ENCODE peak calls at places on chromosomes 1 and 21, in six cellular contexts. One of them, this sample, is unnamed.

GRCh38 chr1:44300882-44301281 is 54.2 kb downstream of the ERI3 start:
- DNase-seq in heart right ventricle: no peak
- DNase-seq in uterus: no peak
- DNase-seq in psoas muscle: no peak
- DNase-seq in cardiac fibroblast: no peak
- DNase-seq in ovary: no peak
- DNase-seq in this sample: no peak

GRCh38 chr1:158998781-158999161 is 10.9 kb upstream of the IFI16 start:
- DNase-seq in heart right ventricle: peak
- DNase-seq in uterus: peak
- DNase-seq in psoas muscle: peak
- DNase-seq in cardiac fibroblast: peak
- DNase-seq in ovary: peak
- DNase-seq in this sample: peak

GRCh38 chr1:44254392-44254791 is 41.1 kb downstream of the DMAP1 start:
- DNase-seq in heart right ventricle: no peak
- DNase-seq in uterus: no peak
- DNase-seq in psoas muscle: no peak
- DNase-seq in cardiac fibroblast: no peak
- DNase-seq in ovary: no peak
- DNase-seq in this sample: no peak

GRCh38 chr1:247561711-247562110 is 12.8 kb downstream of the GCSAML start:
- DNase-seq in heart right ventricle: no peak
- DNase-seq in uterus: no peak
- DNase-seq in psoas muscle: no peak
- DNase-seq in cardiac fibroblast: no peak
- DNase-seq in ovary: no peak
- DNase-seq in this sample: no peak

GRCh38 chr1:29245876-29246275 is 9.6 kb downstream of the PTPRU start:
- DNase-seq in heart right ventricle: no peak
- DNase-seq in uterus: no peak
- DNase-seq in psoas muscle: no peak
- DNase-seq in cardiac fibroblast: peak
- DNase-seq in ovary: no peak
- DNase-seq in this sample: peak

GRCh38 chr1:228073870-228074545 is 8.5 kb upstream of the ARF1 start:
- DNase-seq in heart right ventricle: no peak
- DNase-seq in uterus: no peak
- DNase-seq in psoas muscle: no peak
- DNase-seq in cardiac fibroblast: peak
- DNase-seq in ovary: no peak
- DNase-seq in this sample: no peak

GRCh38 chr1:192658255-192658654 is 22.3 kb downstream of the RGS13 start:
- DNase-seq in heart right ventricle: no peak
- DNase-seq in uterus: no peak
- DNase-seq in psoas muscle: no peak
- DNase-seq in cardiac fibroblast: no peak
- DNase-seq in ovary: no peak
- DNase-seq in this sample: no peak

GRCh38 chr1:54004481-54005049 is 13.4 kb downstream of the LDLRAD1 start:
- DNase-seq in heart right ventricle: no peak
- DNase-seq in uterus: no peak
- DNase-seq in psoas muscle: no peak
- DNase-seq in cardiac fibroblast: no peak
- DNase-seq in ovary: no peak
- DNase-seq in this sample: no peak

GRCh38 chr1:165481820-165482532 is 37.0 kb upstream of the RXRG start:
- DNase-seq in heart right ventricle: no peak
- DNase-seq in uterus: peak
- DNase-seq in psoas muscle: peak
- DNase-seq in cardiac fibroblast: peak
- DNase-seq in ovary: no peak
- DNase-seq in this sample: peak

GRCh38 chr1:203038217-203038741 is 12.0 kb downstream of the PPFIA4 start:
- DNase-seq in heart right ventricle: peak
- DNase-seq in uterus: peak
- DNase-seq in psoas muscle: peak
- DNase-seq in cardiac fibroblast: peak
- DNase-seq in ovary: no peak
- DNase-seq in this sample: peak

GRCh38 chr1:1783320-1783719 is 5.0 kb upstream of the NADK start:
- DNase-seq in heart right ventricle: no peak
- DNase-seq in uterus: no peak
- DNase-seq in psoas muscle: no peak
- DNase-seq in cardiac fibroblast: no peak
- DNase-seq in ovary: no peak
- DNase-seq in this sample: no peak

GRCh38 chr1:85623061-85623471 is 42.5 kb downstream of the CCN1 start:
- DNase-seq in heart right ventricle: no peak
- DNase-seq in uterus: no peak
- DNase-seq in psoas muscle: no peak
- DNase-seq in cardiac fibroblast: peak
- DNase-seq in ovary: no peak
- DNase-seq in this sample: peak

GRCh38 chr1:67721112-67721511 is 36.1 kb downstream of the GADD45A start:
- DNase-seq in heart right ventricle: no peak
- DNase-seq in uterus: no peak
- DNase-seq in psoas muscle: no peak
- DNase-seq in cardiac fibroblast: no peak
- DNase-seq in ovary: no peak
- DNase-seq in this sample: no peak

GRCh38 chr1:32240140-32240951 is 6.7 kb upstream of the FAM167B start:
- DNase-seq in heart right ventricle: peak
- DNase-seq in uterus: peak
- DNase-seq in psoas muscle: peak
- DNase-seq in cardiac fibroblast: peak
- DNase-seq in ovary: peak
- DNase-seq in this sample: peak

GRCh38 chr1:231408528-231409094 is 13.5 kb downstream of the EGLN1 start:
- DNase-seq in heart right ventricle: no peak
- DNase-seq in uterus: no peak
- DNase-seq in psoas muscle: no peak
- DNase-seq in cardiac fibroblast: no peak
- DNase-seq in ovary: no peak
- DNase-seq in this sample: no peak

GRCh38 chr1:67264899-67265298 is 42.8 kb upstream of the IL12RB2 start:
- DNase-seq in heart right ventricle: no peak
- DNase-seq in uterus: no peak
- DNase-seq in psoas muscle: no peak
- DNase-seq in cardiac fibroblast: no peak
- DNase-seq in ovary: no peak
- DNase-seq in this sample: no peak

GRCh38 chr1:166865931-166866330 is 10.1 kb downstream of the TADA1 start:
- DNase-seq in heart right ventricle: no peak
- DNase-seq in uterus: no peak
- DNase-seq in psoas muscle: no peak
- DNase-seq in cardiac fibroblast: peak
- DNase-seq in ovary: no peak
- DNase-seq in this sample: no peak

GRCh38 chr1:36471830-36472641 is 7.9 kb upstream of the MRPS15 start:
- DNase-seq in heart right ventricle: no peak
- DNase-seq in uterus: no peak
- DNase-seq in psoas muscle: no peak
- DNase-seq in cardiac fibroblast: no peak
- DNase-seq in ovary: no peak
- DNase-seq in this sample: no peak

GRCh38 chr21:43467785-43468184 is 40.9 kb upstream of the SIK1 start:
- DNase-seq in heart right ventricle: no peak
- DNase-seq in uterus: no peak
- DNase-seq in psoas muscle: no peak
- DNase-seq in cardiac fibroblast: no peak
- DNase-seq in ovary: no peak
- DNase-seq in this sample: no peak

GRCh38 chr1:208036177-208036808 is 125.4 kb upstream of the CD34 start:
- DNase-seq in heart right ventricle: no peak
- DNase-seq in uterus: no peak
- DNase-seq in psoas muscle: no peak
- DNase-seq in cardiac fibroblast: peak
- DNase-seq in ovary: no peak
- DNase-seq in this sample: peak
- TF ChIP-seq CTCF in heart right ventricle: no peak
- TF ChIP-seq CTCF in uterus: peak
- TF ChIP-seq CTCF in psoas muscle: peak
- TF ChIP-seq CTCF in cardiac fibroblast: peak
- TF ChIP-seq CTCF in ovary: no peak
- TF ChIP-seq CTCF in this sample: peak

GRCh38 chr1:206693592-206693991 is 8.9 kb downstream of the MAPKAPK2 start:
- DNase-seq in heart right ventricle: peak
- DNase-seq in uterus: no peak
- DNase-seq in psoas muscle: peak
- DNase-seq in cardiac fibroblast: no peak
- DNase-seq in ovary: no peak
- DNase-seq in this sample: no peak
- H3K4me3 ChIP-seq in heart right ventricle: peak
- H3K4me3 ChIP-seq in uterus: no peak
- H3K4me3 ChIP-seq in psoas muscle: peak
- H3K4me3 ChIP-seq in cardiac fibroblast: no peak
- H3K4me3 ChIP-seq in ovary: no peak
- H3K4me3 ChIP-seq in this sample: no peak

GRCh38 chr1:3519301-3519885 is 64.9 kb downstream of the ARHGEF16 start:
- DNase-seq in heart right ventricle: no peak
- DNase-seq in uterus: no peak
- DNase-seq in psoas muscle: no peak
- DNase-seq in cardiac fibroblast: no peak
- DNase-seq in ovary: no peak
- DNase-seq in this sample: no peak

GRCh38 chr1:3518756-3519155 is 64.3 kb downstream of the ARHGEF16 start:
- DNase-seq in heart right ventricle: no peak
- DNase-seq in uterus: no peak
- DNase-seq in psoas muscle: no peak
- DNase-seq in cardiac fibroblast: no peak
- DNase-seq in ovary: no peak
- DNase-seq in this sample: no peak

GRCh38 chr1:3516481-3516869 is 62.0 kb downstream of the ARHGEF16 start:
- DNase-seq in heart right ventricle: no peak
- DNase-seq in uterus: no peak
- DNase-seq in psoas muscle: no peak
- DNase-seq in cardiac fibroblast: no peak
- DNase-seq in ovary: no peak
- DNase-seq in this sample: no peak

GRCh38 chr1:3516911-3517310 is 62.4 kb downstream of the ARHGEF16 start:
- DNase-seq in heart right ventricle: no peak
- DNase-seq in uterus: no peak
- DNase-seq in psoas muscle: no peak
- DNase-seq in cardiac fibroblast: no peak
- DNase-seq in ovary: no peak
- DNase-seq in this sample: no peak

GRCh38 chr1:3518256-3518655 is 63.8 kb downstream of the ARHGEF16 start:
- DNase-seq in heart right ventricle: no peak
- DNase-seq in uterus: no peak
- DNase-seq in psoas muscle: no peak
- DNase-seq in cardiac fibroblast: no peak
- DNase-seq in ovary: no peak
- DNase-seq in this sample: no peak
- TF ChIP-seq CTCF in heart right ventricle: peak
- TF ChIP-seq CTCF in uterus: peak
- TF ChIP-seq CTCF in psoas muscle: peak
- TF ChIP-seq CTCF in cardiac fibroblast: peak
- TF ChIP-seq CTCF in ovary: no peak
- TF ChIP-seq CTCF in this sample: peak

DNA sequence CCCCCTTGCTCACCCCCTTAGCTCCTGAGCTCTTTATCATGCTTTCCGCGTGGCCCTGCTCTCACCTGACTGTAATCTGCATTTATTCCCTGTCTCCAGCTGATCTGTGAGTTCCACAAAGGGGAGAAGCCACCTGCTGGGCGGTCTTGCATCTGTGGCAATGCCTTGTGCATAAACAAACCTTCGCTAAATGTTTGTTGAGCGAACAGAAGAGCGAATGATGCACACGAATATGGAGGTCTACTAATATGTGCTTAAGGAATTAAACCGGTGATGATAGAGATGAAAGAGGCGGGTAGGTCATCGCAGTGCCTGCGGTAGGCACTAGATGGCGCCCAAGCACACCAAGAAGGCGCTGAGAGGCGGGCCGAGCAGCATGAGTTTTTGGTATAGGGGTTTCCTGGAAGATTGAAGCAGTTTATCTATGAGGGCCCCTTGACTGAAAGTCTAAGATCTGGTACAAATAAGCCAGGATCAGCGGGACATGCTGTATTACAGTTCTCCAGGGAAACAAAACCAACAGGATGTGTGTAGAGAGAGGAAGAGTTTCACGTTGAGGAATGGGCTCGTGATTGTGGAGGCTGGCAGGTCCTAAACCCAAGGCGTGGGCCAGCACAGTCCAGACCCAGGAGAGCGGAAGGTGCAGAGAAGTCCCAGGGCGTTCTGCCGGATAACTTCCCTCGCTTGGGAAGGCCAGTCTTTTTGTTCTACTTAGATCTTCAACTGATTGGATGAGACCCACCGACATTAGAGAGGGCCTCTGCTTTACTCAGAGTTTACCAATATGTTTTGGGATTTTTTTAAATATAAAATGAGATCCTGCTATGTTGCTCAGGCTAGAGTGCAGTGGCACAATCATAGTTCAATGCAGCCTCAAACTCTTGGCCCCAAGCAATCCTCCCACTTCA is 34.7 kb downstream of the TOMM20 start:
- DNase-seq in heart right ventricle: peak
- DNase-seq in uterus: peak
- DNase-seq in psoas muscle: peak
- DNase-seq in cardiac fibroblast: peak
- DNase-seq in ovary: peak
- DNase-seq in this sample: peak
- H3K4me3 ChIP-seq in heart right ventricle: peak
- H3K4me3 ChIP-seq in uterus: no peak
- H3K4me3 ChIP-seq in psoas muscle: peak
- H3K4me3 ChIP-seq in cardiac fibroblast: peak
- H3K4me3 ChIP-seq in ovary: no peak
- H3K4me3 ChIP-seq in this sample: peak

GRCh38 chr1:7008975-7009740 is 223.9 kb downstream of the CAMTA1 start:
- DNase-seq in heart right ventricle: no peak
- DNase-seq in uterus: no peak
- DNase-seq in psoas muscle: no peak
- DNase-seq in cardiac fibroblast: no peak
- DNase-seq in ovary: no peak
- DNase-seq in this sample: no peak
- TF ChIP-seq CTCF in heart right ventricle: no peak
- TF ChIP-seq CTCF in uterus: no peak
- TF ChIP-seq CTCF in psoas muscle: no peak
- TF ChIP-seq CTCF in cardiac fibroblast: no peak
- TF ChIP-seq CTCF in ovary: no peak
- TF ChIP-seq CTCF in this sample: no peak

GRCh38 chr1:7784492-7785071 is 491 bp downstream of the PER3 start:
- DNase-seq in heart right ventricle: peak
- DNase-seq in uterus: peak
- DNase-seq in psoas muscle: no peak
- DNase-seq in cardiac fibroblast: peak
- DNase-seq in ovary: peak
- DNase-seq in this sample: peak

GRCh38 chr1:7783826-7784491 is at the start of gene PER3:
- DNase-seq in heart right ventricle: peak
- DNase-seq in uterus: peak
- DNase-seq in psoas muscle: peak
- DNase-seq in cardiac fibroblast: peak
- DNase-seq in ovary: peak
- DNase-seq in this sample: peak

GRCh38 chr1:7786785-7787184 is 2.7 kb downstream of the PER3 start:
- DNase-seq in heart right ventricle: no peak
- DNase-seq in uterus: no peak
- DNase-seq in psoas muscle: no peak
- DNase-seq in cardiac fibroblast: no peak
- DNase-seq in ovary: no peak
- DNase-seq in this sample: no peak

GRCh38 chr1:7783178-7783711 is 846 bp upstream of the PER3 start:
- DNase-seq in heart right ventricle: peak
- DNase-seq in uterus: peak
- DNase-seq in psoas muscle: peak
- DNase-seq in cardiac fibroblast: peak
- DNase-seq in ovary: no peak
- DNase-seq in this sample: peak

GRCh38 chr1:7785108-7785507 is 1.0 kb downstream of the PER3 start:
- DNase-seq in heart right ventricle: no peak
- DNase-seq in uterus: no peak
- DNase-seq in psoas muscle: no peak
- DNase-seq in cardiac fibroblast: no peak
- DNase-seq in ovary: no peak
- DNase-seq in this sample: no peak
- H3K4me3 ChIP-seq in heart right ventricle: peak
- H3K4me3 ChIP-seq in uterus: no peak
- H3K4me3 ChIP-seq in psoas muscle: peak
- H3K4me3 ChIP-seq in cardiac fibroblast: no peak
- H3K4me3 ChIP-seq in ovary: peak
- H3K4me3 ChIP-seq in this sample: peak

This sample was measured in AG10803.